ENCODE peak calls at places on chromosomes 13 and 19, in five cellular contexts. Z, Y, F, R and N are unnamed samples.

GRCh38 chr13:79228972-79229371 is 177.1 kb downstream of the RBM26 start:
- DNase-seq in Y (no peak), F (no peak), R (no peak), Z (no peak), N (no peak)

GRCh38 chr13:100673831-100674362 is 698 bp downstream of the TMTC4 start:
- DNase-seq in F (peak), R (peak), Y (peak), Z (peak), N (peak)

GRCh38 chr19:18385675-18386542 is at the start of gene GDF15:
- DNase-seq in R (peak), F (peak), Y (peak), Z (peak), N (peak)

GRCh38 chr13:66689628-66690027 is 540.5 kb downstream of the PCDH9 start:
- DNase-seq in Z (no peak), F (no peak), Y (peak), R (no peak), N (peak)

GRCh38 chr13:40629678-40630384 is 36.6 kb downstream of the FOXO1 start:
- DNase-seq in Y (no peak), Z (no peak), R (no peak), F (no peak), N (no peak)

GRCh38 chr13:47454986-47455385 is 546.1 kb downstream of the SUCLA2 start:
- DNase-seq in Z (no peak), R (no peak), F (no peak), Y (no peak), N (no peak)

GRCh38 chr19:15432018-15432494 is 13.3 kb upstream of the AKAP8L start:
- DNase-seq in R (peak), Z (peak), F (no peak), Y (no peak), N (no peak)

GRCh38 chr19:51422053-51422448 is 4.6 kb upstream of the SIGLEC10 start:
- DNase-seq in Y (peak), Z (peak), F (no peak), R (peak), N (peak)

GRCh38 chr19:38505958-38506357 is 72.5 kb downstream of the RYR1 start:
- DNase-seq in R (no peak), F (no peak), Z (no peak), Y (no peak), N (no peak)

GRCh38 chr19:2533686-2534085 is 57.8 kb downstream of the GADD45B start:
- DNase-seq in Z (no peak), F (no peak), Y (no peak), R (no peak), N (no peak)

GRCh38 chr13:40605573-40605972 is 60.9 kb downstream of the FOXO1 start:
- DNase-seq in Y (no peak), Z (peak), F (no peak), R (no peak), N (no peak)

GRCh38 chr13:109840201-109840892 is 54.0 kb upstream of the IRS2 start:
- DNase-seq in Y (no peak), R (peak), F (no peak), Z (peak), N (no peak)

GRCh38 chr19:10654610-10655456 is 687 bp downstream of the ILF3 start:
- DNase-seq in F (peak), Y (peak), Z (peak), R (peak), N (peak)

GRCh38 chr13:26186995-26187394 is 35.1 kb downstream of the RNF6 start:
- DNase-seq in R (peak), F (no peak), Z (peak), Y (no peak), N (no peak)

GRCh38 chr13:50285283-50285682 is 270.0 kb downstream of the KCNRG start:
- DNase-seq in F (no peak), Y (no peak), R (no peak), Z (no peak), N (no peak)

GRCh38 chr19:41807176-41807575 is 10.8 kb downstream of the CEACAM3 start:
- DNase-seq in F (no peak), Z (no peak), R (no peak), Y (no peak), N (no peak)

GRCh38 chr13:97892717-97893116 is 60.8 kb upstream of the IPO5 start:
- DNase-seq in Y (no peak), Z (no peak), F (no peak), R (no peak), N (no peak)

GRCh38 chr19:14715841-14716240 is 26.0 kb downstream of the ZNF333 start:
- DNase-seq in R (no peak), Y (no peak), F (no peak), Z (no peak), N (no peak)

GRCh38 chr13:112464720-112465119 is 88.6 kb downstream of the SPACA7 start:
- DNase-seq in R (no peak), Z (no peak), Y (no peak), F (no peak), N (no peak)

GRCh38 chr13:25692156-25692555 is 320.4 kb downstream of the ATP8A2 start:
- DNase-seq in Z (no peak), F (no peak), Y (no peak), R (no peak), N (no peak)

GRCh38 chr19:18424122-18424889 is 5.1 kb downstream of the SSBP4 start:
- DNase-seq in Y (no peak), F (no peak), R (no peak), Z (no peak), N (no peak)